ENCODE peak calls at places on chromosomes 2 and 18, in six cellular contexts. S, H, C, X, O and Y are unnamed samples.

GRCh38 chr2:119431155-119431975 is at the start of gene TMEM37:
- DNase-seq in X (peak; percentile 84), S (peak; percentile 54), C (peak; percentile 94), H (no peak), O (no peak), Y (no peak)

GRCh38 chr2:127591221-127591923 is 54.6 kb upstream of the GPR17 start:
- DNase-seq in X (peak; percentile 92), O (peak; percentile 66), H (peak; percentile 24), S (peak; percentile 47), C (peak; percentile 97), Y (peak; percentile 85)

GRCh38 chr2:152560163-152560562 is 157.1 kb downstream of the PRPF40A start:
- DNase-seq in C (no peak), H (no peak), X (no peak), O (no peak), S (peak; percentile 84), Y (no peak)

GRCh38 chr2:30305235-30305634 is 73.9 kb downstream of the LBH start:
- DNase-seq in C (no peak), S (peak; percentile 46), X (no peak), H (no peak), O (no peak), Y (no peak)

GRCh38 chr2:11863103-11863502 is 116.7 kb downstream of the LPIN1 start:
- DNase-seq in X (peak; percentile 62), O (peak; percentile 57), C (no peak), S (no peak), H (no peak), Y (no peak)

GRCh38 chr2:3114406-3115185 is 263.0 kb downstream of the EIPR1 start:
- DNase-seq in S (no peak), H (no peak), O (peak; percentile 63), C (no peak), X (peak; percentile 54), Y (peak; percentile 75)

GRCh38 chr2:234446404-234447076 is 50.3 kb downstream of the ARL4C start:
- DNase-seq in C (no peak), H (no peak), O (no peak), S (no peak), X (peak; percentile 95), Y (no peak)

GRCh38 chr2:218406949-218407703 is 7.5 kb downstream of the CTDSP1 start:
- DNase-seq in S (peak; percentile 77), H (peak; percentile 60), C (peak; percentile 60), X (peak; percentile 89), O (peak; percentile 83), Y (no peak)

GRCh38 chr18:78242307-78242643 is 737.3 kb upstream of the SALL3 start:
- DNase-seq in O (no peak), S (no peak), X (no peak), H (no peak), C (no peak), Y (no peak)

GRCh38 chr2:197705912-197706838 is 1.0 kb downstream of the MARS2 start:
- DNase-seq in C (peak; percentile 67), X (peak; percentile 75), S (peak; percentile 29), O (peak; percentile 77), H (no peak), Y (no peak)

GRCh38 chr2:12428324-12428723 is 288.4 kb upstream of the TRIB2 start:
- DNase-seq in O (no peak), S (no peak), C (peak; percentile 77), X (no peak), H (no peak), Y (no peak)

GRCh38 chr2:40512246-40512645 is 60.4 kb upstream of the SLC8A1 start:
- DNase-seq in X (no peak), O (no peak), C (peak; percentile 43), S (peak; percentile 30), H (no peak), Y (no peak)

GRCh38 chr2:117814417-117815264 is at the start of gene DDX18:
- DNase-seq in X (peak; percentile 98), S (peak; percentile 97), O (peak; percentile 98), C (peak; percentile 99), H (peak; percentile 97), Y (peak; percentile 99)

GRCh38 chr2:127829845-127830246 is 18.9 kb upstream of the WDR33 start:
- DNase-seq in H (peak; percentile 59), X (peak; percentile 86), S (no peak), O (no peak), C (peak; percentile 53), Y (no peak)

GRCh38 chr2:131044078-131044756 is 49.0 kb downstream of the FAM168B start:
- DNase-seq in C (peak; percentile 48), H (no peak), O (no peak), X (peak; percentile 74), S (no peak), Y (peak; percentile 81)

GRCh38 chr2:30608643-30609042 is 161.6 kb downstream of the LCLAT1 start:
- DNase-seq in S (peak; percentile 14), O (no peak), C (no peak), H (no peak), X (no peak), Y (no peak)

GRCh38 chr18:5625076-5625475 is 81.3 kb upstream of the EPB41L3 start:
- DNase-seq in O (no peak), C (peak; percentile 59), S (no peak), X (no peak), H (no peak), Y (no peak)

GRCh38 chr18:37639846-37640245 is 74.2 kb upstream of the CELF4 start:
- DNase-seq in S (peak; percentile 6), H (no peak), X (no peak), O (no peak), C (no peak), Y (no peak)

GRCh38 chr2:113886479-113887383 is 3.2 kb upstream of the ACTR3 start:
- DNase-seq in C (no peak), H (peak; percentile 76), S (peak; percentile 91), X (peak; percentile 81), O (no peak), Y (no peak)

GRCh38 chr2:235951980-235952379 is 216.2 kb downstream of the GBX2 start:
- DNase-seq in H (no peak), X (no peak), C (no peak), O (no peak), S (no peak), Y (no peak)

GRCh38 chr2:198639580-198639979 is 818.2 kb downstream of the SATB2 start:
- DNase-seq in H (no peak), X (no peak), C (no peak), O (no peak), S (no peak), Y (no peak)

DNA sequence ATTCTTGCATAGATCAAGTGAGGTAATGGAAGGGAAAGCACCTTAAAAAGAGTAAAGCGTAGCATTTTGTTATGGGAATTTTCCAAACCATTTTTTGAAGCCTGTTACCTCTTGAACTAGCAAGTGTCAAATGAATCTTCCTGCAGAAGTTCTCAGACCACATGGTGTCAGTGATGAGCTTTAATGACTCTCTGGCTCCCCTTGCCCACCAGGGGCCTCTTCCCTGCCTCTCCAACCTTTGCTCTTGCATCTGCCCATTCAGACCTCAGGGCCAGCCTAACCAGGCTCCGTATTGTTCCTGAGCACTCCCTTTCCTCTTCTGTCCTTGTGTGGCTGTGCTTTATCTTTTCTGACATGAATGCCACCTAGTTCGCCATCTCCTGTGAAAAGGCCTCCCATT is 155.9 kb downstream of the DIS3L2 start:
- DNase-seq in C (peak; percentile 78), H (no peak), O (no peak), S (no peak), X (no peak), Y (no peak)
- TF ChIP-seq CTCF in C (peak; percentile 76), H (no peak), O (no peak), S (no peak), X (no peak), Y (no peak)

GRCh38 chr18:59246796-59247195 is 26.5 kb downstream of the RAX start:
- DNase-seq in S (no peak), O (no peak), H (no peak), X (no peak), C (peak; percentile 73), Y (no peak)

GRCh38 chr18:59249186-59249774 is 24.0 kb downstream of the RAX start:
- DNase-seq in H (peak; percentile 55), O (no peak), S (peak; percentile 85), C (peak; percentile 87), X (no peak), Y (no peak)
- TF ChIP-seq CTCF in H (peak; percentile 69), O (no peak), S (peak; percentile 80), C (peak; percentile 88), X (peak; percentile 47), Y (peak; percentile 84)

GRCh38 chr2:6283259-6283658 is 582.4 kb downstream of the CMPK2 start:
- DNase-seq in C (no peak), X (no peak), O (no peak), S (no peak), H (no peak), Y (no peak)
- TF ChIP-seq CTCF in C (no peak), X (no peak), O (no peak), S (no peak), H (no peak), Y (no peak)

GRCh38 chr2:232809349-232810124 is 33.2 kb upstream of the KCNJ13 start:
- DNase-seq in H (no peak), S (no peak), X (no peak), O (no peak), C (no peak), Y (no peak)
- TF ChIP-seq CTCF in H (no peak), S (no peak), X (no peak), O (no peak), C (no peak), Y (no peak)

DNA sequence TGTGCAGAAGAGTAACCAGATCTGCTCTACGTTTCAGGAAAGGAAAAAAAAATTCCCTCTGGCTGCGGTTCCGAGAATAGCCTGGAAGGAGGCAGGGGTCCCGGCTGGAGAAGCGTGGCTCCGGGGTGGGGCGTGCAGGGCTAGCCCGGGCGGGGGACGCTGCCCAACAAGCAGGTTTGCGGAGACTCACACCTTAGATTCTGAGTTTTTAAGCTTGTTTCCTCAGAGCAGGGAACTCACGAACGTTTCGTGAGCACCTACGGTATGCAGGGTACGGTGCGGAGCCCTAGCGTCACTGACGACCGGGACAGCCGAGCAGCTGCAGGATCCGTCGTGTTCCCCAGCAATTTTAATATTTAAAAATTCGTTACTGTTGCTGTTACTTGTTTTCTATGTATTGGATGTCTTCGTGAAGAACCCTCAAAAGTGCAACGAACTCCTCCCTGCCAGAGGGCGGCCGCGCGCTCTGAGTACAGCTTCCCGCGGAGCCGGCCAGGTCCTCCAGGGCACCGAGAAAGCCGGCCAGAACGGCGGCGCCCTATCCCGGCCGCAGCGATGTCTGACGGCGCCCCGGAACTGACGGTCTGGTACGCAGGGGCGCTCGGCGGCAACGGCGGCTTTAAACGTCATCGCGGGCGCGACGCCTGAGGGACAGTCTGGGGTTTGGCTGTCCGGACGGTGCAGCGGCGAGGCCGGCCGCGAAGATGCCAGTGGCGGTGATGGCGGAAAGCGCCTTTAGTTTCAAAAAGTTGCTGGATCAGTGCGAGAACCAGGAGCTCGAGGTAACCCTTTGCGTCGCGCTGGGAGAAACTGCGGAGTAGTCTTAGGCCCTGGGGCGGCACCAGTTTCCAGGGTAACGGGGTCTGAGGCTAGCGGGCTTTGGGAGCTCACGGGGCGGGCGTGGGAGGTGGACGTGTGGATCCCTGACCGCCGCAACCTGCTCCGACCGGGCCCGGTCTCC is at the start of gene COPS8:
- DNase-seq in O (peak; percentile 97), H (peak; percentile 71), S (peak; percentile 91), C (peak; percentile 97), X (peak; percentile 99), Y (peak; percentile 97)
- TF ChIP-seq CTCF in O (no peak), H (no peak), S (peak; percentile 15), C (peak; percentile 56), X (no peak), Y (peak; percentile 40)